ENCODE peak calls at places on chromosome 18, in six cellular contexts. B is pancreas; Y is CD4-positive, alpha-beta T cell; S is A673; O is CD8-positive, alpha-beta memory T cell; I is Karpas-422. P is an unnamed sample.

GRCh38 chr18:22169889-22170420 is 566 bp downstream of the GATA6 start:
- DNase-seq in B (peak; percentile 55), Y (no peak), S (peak; percentile 60), O (no peak), I (no peak), P (no peak)

GRCh38 chr18:62384610-62385097 is 59.5 kb downstream of the TNFRSF11A start:
- DNase-seq in B (no peak), Y (no peak), S (no peak), O (no peak), I (no peak), P (no peak)

GRCh38 chr18:23365602-23366001 is 87.5 kb upstream of the RIOK3 start:
- DNase-seq in B (no peak), Y (no peak), S (peak; percentile 47), O (no peak), I (no peak), P (no peak)

GRCh38 chr18:13811993-13812392 is 12.0 kb upstream of the MC5R start:
- DNase-seq in B (no peak), Y (no peak), S (peak; percentile 32), O (no peak), I (peak; percentile 71), P (no peak)

GRCh38 chr18:50630895-50631294 is 71.0 kb downstream of the MAPK4 start:
- DNase-seq in B (no peak), Y (no peak), S (no peak), O (no peak), I (no peak), P (no peak)

GRCh38 chr18:8654482-8655451 is 45.5 kb downstream of the RAB12 start:
- DNase-seq in B (no peak), Y (no peak), S (peak; percentile 44), O (no peak), I (peak; percentile 57), P (no peak)

GRCh38 chr18:45059695-45060094 is 379.0 kb downstream of the SETBP1 start:
- DNase-seq in B (no peak), Y (no peak), S (no peak), O (no peak), I (no peak), P (no peak)

GRCh38 chr18:28175047-28175929 is 1.6 kb downstream of the CDH2 start:
- DNase-seq in B (no peak), Y (no peak), S (no peak), O (no peak), I (no peak), P (no peak)

GRCh38 chr18:51361130-51361860 is 163.8 kb upstream of the MEX3C start:
- DNase-seq in B (no peak), Y (no peak), S (peak; percentile 38), O (no peak), I (no peak), P (no peak)

DNA sequence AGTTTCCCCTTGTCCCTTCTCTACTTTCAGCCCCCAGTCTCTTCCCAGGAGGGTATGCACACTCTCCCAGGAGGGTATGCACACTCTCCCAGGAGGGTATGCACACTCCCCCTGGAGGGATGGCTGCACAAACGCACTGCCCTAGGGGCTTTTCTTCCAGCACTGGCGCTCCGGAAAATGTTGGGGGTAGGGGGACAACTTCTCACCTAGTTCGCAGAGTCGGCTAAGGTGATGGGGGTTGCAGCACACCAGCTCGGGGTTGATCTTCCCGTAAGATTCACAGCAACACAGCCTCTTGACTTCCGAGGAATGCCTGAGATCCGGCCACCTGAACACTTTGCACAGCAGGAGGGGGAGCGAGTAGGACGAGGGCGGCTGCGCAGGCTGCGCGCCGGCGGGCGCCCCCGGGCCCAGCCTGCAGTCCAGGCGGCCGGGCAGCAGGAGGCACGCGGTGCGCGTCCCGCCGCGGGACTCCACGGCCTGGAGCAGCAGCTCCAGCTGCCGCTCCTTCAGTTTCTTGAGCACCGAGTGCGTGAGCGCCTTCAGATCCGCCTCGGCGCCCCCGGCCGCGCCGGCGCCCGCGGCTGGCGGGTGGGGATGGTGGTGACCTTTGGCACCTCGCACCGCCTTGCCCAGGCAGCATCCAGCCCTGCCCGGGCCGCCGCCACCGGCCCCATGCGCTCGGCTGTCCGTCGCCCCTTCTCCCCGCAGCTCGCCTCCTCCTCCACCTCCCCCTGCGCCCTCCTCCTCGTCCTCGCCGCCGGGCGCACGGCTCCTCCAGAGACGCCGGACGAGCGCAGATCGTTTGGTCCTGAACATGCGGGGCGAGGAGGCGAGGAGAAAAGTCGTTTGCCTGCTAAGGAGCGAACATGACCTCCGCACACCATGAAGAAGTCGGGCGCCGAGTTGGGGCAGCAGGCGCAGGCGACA is 894 bp downstream of the SMAD7 start:
- DNase-seq in B (no peak), Y (no peak), S (peak; percentile 68), O (no peak), I (peak; percentile 50), P (no peak)
- H3K27ac ChIP-seq in B (peak overlapping the region; percentile 100), Y (peak overlapping the region; percentile 30), S (peak overlapping the region; percentile 66), O (peak overlapping the region; percentile 76), I (no peak overlapping the region), P (peak overlapping the region; percentile 76)

GRCh38 chr18:56083097-56083865 is 495.3 kb upstream of the TCF4 start:
- DNase-seq in B (no peak), Y (no peak), S (no peak), O (no peak), I (no peak), P (no peak)
- H3K27ac ChIP-seq in B (no peak overlapping the region), Y (no peak overlapping the region), S (no peak overlapping the region), O (no peak overlapping the region), I (no peak overlapping the region), P (no peak overlapping the region)

DNA sequence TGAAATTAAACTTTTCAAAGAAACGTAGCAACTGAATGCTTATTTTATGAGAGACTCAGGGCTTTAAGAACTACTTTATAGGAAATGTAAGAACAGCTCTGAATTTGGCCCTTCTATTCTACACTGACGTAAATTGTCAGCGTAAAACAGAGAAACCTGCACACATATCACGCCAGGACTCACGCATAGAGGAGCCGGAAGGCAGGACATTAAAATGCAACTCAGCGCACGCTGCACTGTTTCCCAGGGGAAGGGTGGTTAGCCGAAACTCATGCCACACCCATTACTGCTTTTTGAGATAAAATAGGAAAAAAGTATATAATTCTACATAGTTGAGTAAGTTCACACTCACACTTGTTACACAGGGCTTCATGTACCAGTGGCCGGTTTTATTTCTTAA is 7.4 kb downstream of the TUBB6 start:
- DNase-seq in B (no peak), Y (no peak), S (no peak), O (no peak), I (no peak), P (no peak)
- H3K27ac ChIP-seq in B (peak overlapping the region; percentile 87), Y (no peak overlapping the region), S (peak overlapping the region; percentile 49), O (no peak overlapping the region), I (no peak overlapping the region), P (no peak overlapping the region)

GRCh38 chr18:59502899-59503245 is 143.8 kb upstream of the LMAN1 start:
- DNase-seq in B (no peak), Y (no peak), S (no peak), O (no peak), I (no peak), P (no peak)

GRCh38 chr18:59500765-59501164 is 141.7 kb upstream of the LMAN1 start:
- DNase-seq in B (no peak), Y (no peak), S (no peak), O (no peak), I (no peak), P (no peak)

GRCh38 chr18:59502222-59502898 is 143.3 kb upstream of the LMAN1 start:
- DNase-seq in B (no peak), Y (no peak), S (no peak), O (no peak), I (no peak), P (no peak)

GRCh38 chr18:59498687-59499086 is 139.6 kb upstream of the LMAN1 start:
- DNase-seq in B (no peak), Y (no peak), S (no peak), O (no peak), I (no peak), P (no peak)

DNA sequence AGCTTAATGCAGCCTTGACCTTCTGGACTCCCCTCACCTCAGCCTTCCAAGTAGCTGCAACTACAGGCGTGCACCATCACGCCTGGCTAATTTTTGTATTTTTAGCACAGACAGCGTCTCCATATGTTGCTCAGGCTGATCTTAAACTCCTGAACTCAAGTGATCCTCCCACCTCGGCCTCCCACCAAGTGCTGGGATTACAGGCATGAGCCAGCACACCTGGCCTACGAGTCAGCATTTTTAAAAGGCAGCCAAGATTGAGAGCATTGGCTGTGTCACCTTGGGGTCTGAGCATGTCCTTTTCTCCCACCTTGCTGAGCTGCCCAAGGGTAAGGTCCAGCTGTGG is 142.8 kb upstream of the LMAN1 start:
- DNase-seq in B (no peak), Y (no peak), S (no peak), O (no peak), I (no peak), P (peak; percentile 34)
- H3K27ac ChIP-seq in B (no peak overlapping the region), Y (no peak overlapping the region), S (no peak overlapping the region), O (no peak overlapping the region), I (no peak overlapping the region), P (no peak overlapping the region)